ENCODE peak calls at places on chromosomes 12 and 14, in four cellular contexts. A, B, I and F are unnamed samples.

GRCh38 chr12:29725587-29726320 is 58.0 kb downstream of the TMTC1 start:
- DNase-seq in A (no peak), I (peak; percentile 33), B (no peak), F (no peak)

GRCh38 chr12:13179159-13180074 is 17.1 kb upstream of the EMP1 start:
- DNase-seq in A (peak; percentile 39), I (peak; percentile 73), B (peak; percentile 67), F (peak; percentile 72)

GRCh38 chr14:53537421-53538315 is 384.5 kb upstream of the DDHD1 start:
- DNase-seq in B (no peak), A (no peak), I (no peak), F (no peak)

GRCh38 chr14:95231966-95232365 is 74.6 kb upstream of the DICER1 start:
- DNase-seq in I (no peak), B (no peak), A (no peak), F (no peak)

GRCh38 chr14:103801459-103801858 is 45.9 kb downstream of the PPP1R13B start:
- DNase-seq in B (no peak), I (no peak), A (no peak), F (no peak)

GRCh38 chr12:59650594-59651229 is 54.9 kb downstream of the SLC16A7 start:
- DNase-seq in A (no peak), B (no peak), I (no peak), F (no peak)

GRCh38 chr12:131348226-131349010 is 362.5 kb upstream of the SFSWAP start:
- DNase-seq in I (no peak), B (no peak), A (no peak), F (no peak)

GRCh38 chr14:50225974-50226297 is 5.4 kb downstream of the SOS2 start:
- DNase-seq in I (no peak), B (no peak), A (no peak), F (no peak)

GRCh38 chr12:47509398-47509851 is 196.4 kb downstream of the RPAP3 start:
- DNase-seq in B (no peak), I (no peak), A (peak; percentile 11), F (no peak)

GRCh38 chr12:78938341-78939084 is 73.9 kb downstream of the SYT1 start:
- DNase-seq in I (no peak), B (no peak), A (no peak), F (no peak)

GRCh38 chr12:131219173-131220006 is 265.7 kb downstream of the ADGRD1 start:
- DNase-seq in B (no peak), A (no peak), I (no peak), F (no peak)

GRCh38 chr14:66634876-66635275 is 126.9 kb downstream of the GPHN start:
- DNase-seq in I (no peak), B (no peak), A (no peak), F (no peak)

GRCh38 chr14:51067306-51067705 is 27.6 kb downstream of the TRIM9 start:
- DNase-seq in A (no peak), I (no peak), B (no peak), F (no peak)

GRCh38 chr12:53743277-53744129 is 8.3 kb downstream of the CISTR start:
- DNase-seq in A (peak; percentile 60), I (peak; percentile 68), B (peak; percentile 63), F (peak; percentile 70)

GRCh38 chr14:94536836-94537235 is 24.4 kb upstream of the SERPINA4 start:
- DNase-seq in B (no peak), I (no peak), A (peak; percentile 65), F (no peak)

GRCh38 chr12:25718081-25718731 is 165.1 kb upstream of the LMNTD1 start:
- DNase-seq in I (no peak), B (no peak), A (no peak), F (no peak)

GRCh38 chr12:57101892-57102695 is 9.1 kb downstream of the STAT6 start:
- DNase-seq in I (no peak), B (no peak), A (peak; percentile 74), F (no peak)

GRCh38 chr12:16984484-16984883 is 378.5 kb upstream of the LMO3 start:
- DNase-seq in I (no peak), A (peak; percentile 8), B (no peak), F (no peak)

GRCh38 chr12:47068539-47068938 is 10.9 kb upstream of the PCED1B start:
- DNase-seq in I (no peak), B (no peak), A (no peak), F (no peak)

GRCh38 chr14:39946796-39947195 is 514.6 kb upstream of the FBXO33 start:
- DNase-seq in I (no peak), B (no peak), A (peak; percentile 1), F (no peak)

GRCh38 chr12:11730299-11731041 is 81.0 kb downstream of the ETV6 start:
- DNase-seq in B (no peak), I (no peak), A (no peak), F (no peak)

GRCh38 chr12:51056242-51056641 is 8.1 kb downstream of the LETMD1 start:
- DNase-seq in I (no peak), A (peak; percentile 21), B (peak; percentile 26), F (no peak)

GRCh38 chr14:90274019-90274418 is 17.7 kb downstream of the PSMC1 start:
- DNase-seq in A (peak; percentile 30), B (no peak), I (no peak), F (no peak)
- TF ChIP-seq CTCF in A (no peak), B (no peak), I (no peak), F (no peak)

DNA sequence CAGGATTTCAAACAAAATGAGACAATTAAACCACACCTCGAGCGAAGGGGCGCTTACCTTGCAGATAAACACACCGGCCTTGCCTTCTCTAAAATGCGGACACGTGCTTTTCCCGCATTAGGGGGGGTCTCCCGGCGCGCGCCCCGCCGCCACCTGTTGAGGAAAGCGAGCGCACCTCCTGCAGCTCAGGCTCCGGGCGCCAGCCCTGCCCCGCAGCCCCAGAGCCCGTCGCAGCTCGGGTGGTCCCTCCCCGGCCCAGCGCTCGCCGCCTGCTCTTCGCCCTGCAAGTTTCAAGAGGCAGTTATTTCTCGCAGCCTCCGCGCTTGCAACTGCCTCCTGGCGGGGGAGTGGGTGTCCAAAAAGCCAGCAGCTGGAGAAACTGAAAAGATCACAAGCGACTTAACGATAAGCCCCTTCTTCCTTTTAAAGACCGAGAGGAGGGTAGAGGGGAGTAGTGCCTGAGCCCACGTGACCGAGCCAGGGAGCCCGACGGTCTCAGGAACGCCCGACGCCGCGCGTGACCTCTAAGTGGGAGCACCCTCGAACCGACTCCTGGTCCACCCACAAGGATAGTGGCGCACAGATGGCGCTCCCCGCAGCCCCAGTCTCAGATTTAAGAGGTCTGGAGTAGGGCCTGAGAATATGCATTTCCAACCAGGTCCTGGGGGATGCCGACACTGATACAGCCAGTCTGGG is at the start of gene ESR2:
- DNase-seq in B (peak; percentile 14), A (peak; percentile 13), I (peak; percentile 71), F (peak; percentile 53)
- TF ChIP-seq CTCF in B (no peak), A (no peak), I (no peak), F (no peak)

DNA sequence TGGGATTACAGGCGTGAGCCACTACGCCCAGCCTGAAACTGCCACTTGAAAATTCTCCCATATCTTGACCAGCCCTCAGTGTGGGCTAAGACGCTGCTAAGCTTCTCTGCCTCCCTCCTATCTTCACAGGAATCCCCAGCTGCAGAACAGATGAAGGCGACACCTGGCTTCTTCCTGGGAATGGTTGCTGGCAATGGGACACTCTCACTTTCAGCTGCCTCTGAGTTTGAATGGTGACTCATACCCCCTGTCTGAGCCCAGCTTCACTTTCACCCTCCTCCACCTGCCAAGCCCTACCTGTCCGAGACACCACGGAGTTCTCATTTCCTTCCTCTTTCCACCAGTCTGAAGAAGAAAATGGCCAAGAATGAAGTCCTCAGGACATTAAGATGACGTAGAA is 18.3 kb upstream of the VASH1 start:
- DNase-seq in A (no peak), I (no peak), B (no peak), F (no peak)
- TF ChIP-seq CTCF in A (no peak), I (no peak), B (no peak), F (no peak)

GRCh38 chr14:68547305-68548193 is 245.3 kb downstream of the ZFP36L1 start:
- DNase-seq in I (no peak), B (peak; percentile 86), A (peak; percentile 83), F (no peak)
- TF ChIP-seq CTCF in I (no peak), B (peak; percentile 10), A (no peak), F (no peak)

GRCh38 chr12:99213047-99213446 is 434.5 kb upstream of the GARIN6 start:
- DNase-seq in I (no peak), A (no peak), B (no peak), F (no peak)
- TF ChIP-seq CTCF in I (no peak), A (no peak), B (no peak), F (no peak)

DNA sequence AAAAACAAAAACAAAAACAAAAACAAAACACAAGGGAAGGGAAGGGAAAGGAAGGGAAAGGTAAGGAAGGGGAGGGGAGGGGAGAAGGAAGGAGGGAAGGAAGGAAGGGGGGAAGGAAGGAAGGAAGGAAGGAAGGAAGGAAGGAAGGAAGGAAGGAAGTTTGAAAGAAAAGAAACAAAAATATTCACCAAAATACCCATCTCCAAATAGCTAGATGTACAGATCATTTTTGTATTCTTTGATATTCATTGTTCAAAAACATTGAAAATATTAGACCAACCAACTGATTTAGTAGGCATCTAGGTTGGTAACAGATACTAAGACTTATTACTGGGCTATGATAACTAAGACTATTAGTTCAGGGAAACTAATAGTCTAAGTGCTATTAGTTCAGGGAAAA is 39.1 kb upstream of the USP15 start:
- DNase-seq in B (no peak), I (no peak), A (no peak), F (no peak)
- TF ChIP-seq CTCF in B (no peak), I (no peak), A (no peak), F (no peak)

DNA sequence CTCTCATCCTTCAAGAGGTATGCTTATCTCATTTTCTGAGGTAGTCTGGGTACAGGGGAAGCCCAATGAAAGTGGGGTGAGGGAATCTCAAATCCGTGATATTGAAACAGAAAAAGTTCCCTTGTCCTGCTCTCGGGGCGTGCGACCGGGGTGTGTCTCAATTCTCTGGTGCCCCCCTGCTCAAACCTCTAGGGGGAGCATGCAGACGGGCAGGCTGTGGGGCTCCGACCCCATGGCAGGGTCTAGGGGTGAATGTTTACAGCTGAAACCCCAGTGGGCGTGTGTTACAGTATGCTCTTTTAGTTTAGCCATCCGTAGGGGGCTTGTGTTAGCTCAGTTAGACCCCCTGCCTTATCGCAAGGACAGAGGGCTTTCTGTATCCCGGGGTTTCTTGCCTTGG is 68.7 kb downstream of the PTPRQ start:
- DNase-seq in B (no peak), A (no peak), I (no peak), F (no peak)
- TF ChIP-seq CTCF in B (no peak), A (no peak), I (no peak), F (no peak)

GRCh38 chr14:90579816-90580215 is 183.0 kb downstream of the CALM1 start:
- DNase-seq in I (no peak), A (no peak), B (no peak), F (no peak)

GRCh38 chr14:90582166-90582565 is 185.3 kb downstream of the CALM1 start:
- DNase-seq in B (no peak), I (no peak), A (no peak), F (no peak)

GRCh38 chr14:90583427-90583826 is 186.6 kb downstream of the CALM1 start:
- DNase-seq in I (no peak), A (no peak), B (no peak), F (no peak)

GRCh38 chr14:90580381-90581335 is 183.8 kb downstream of the CALM1 start:
- DNase-seq in A (no peak), I (peak; percentile 60), B (no peak), F (no peak)

DNA sequence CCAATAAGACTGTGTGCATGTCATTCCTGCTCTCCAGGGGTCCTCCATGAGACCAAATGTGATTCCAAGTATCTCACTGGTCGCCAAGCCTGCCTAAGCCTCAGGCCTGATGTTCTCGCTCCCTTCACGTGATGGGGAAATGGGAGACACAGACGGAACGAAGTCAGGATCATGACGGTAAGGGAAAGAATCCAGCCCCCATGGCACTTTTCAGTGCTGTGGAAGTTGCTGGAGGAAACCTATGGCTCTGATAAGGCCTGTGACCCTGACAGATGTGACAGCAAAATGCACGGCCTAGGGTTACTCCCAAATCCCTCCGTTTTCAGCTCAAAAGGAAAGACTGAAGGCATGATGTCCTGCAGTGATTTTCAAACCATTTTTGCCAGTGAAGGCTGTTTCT is 184.9 kb downstream of the CALM1 start:
- DNase-seq in B (no peak), A (no peak), I (no peak), F (no peak)
- TF ChIP-seq CTCF in B (no peak), A (no peak), I (no peak), F (no peak)